ENCODE peak calls at places on chromosomes 1 and 21, in nine cellular contexts. One of them, this sample, is unnamed.

GRCh38 chr1:228281631-228282328 is 73.9 kb downstream of the OBSCN start:
- DNase-seq in lower lobe of right lung: peak; percentile 35
- DNase-seq in BE2C: no peak
- DNase-seq in heart left ventricle: peak; percentile 25
- DNase-seq in esophagus muscularis mucosa: no peak
- DNase-seq in DND-41: no peak
- DNase-seq in breast epithelium: peak; percentile 48
- DNase-seq in CD8-positive, alpha-beta memory T cell: no peak
- DNase-seq in uterus: no peak
- DNase-seq in this sample: no peak

GRCh38 chr1:177024623-177025022 is 139.9 kb downstream of the ASTN1 start:
- DNase-seq in lower lobe of right lung: no peak
- DNase-seq in BE2C: no peak
- DNase-seq in heart left ventricle: no peak
- DNase-seq in esophagus muscularis mucosa: peak; percentile 53
- DNase-seq in DND-41: no peak
- DNase-seq in breast epithelium: no peak
- DNase-seq in CD8-positive, alpha-beta memory T cell: no peak
- DNase-seq in uterus: no peak
- DNase-seq in this sample: no peak

GRCh38 chr1:162019006-162019405 is 4.7 kb downstream of the OLFML2B start:
- DNase-seq in lower lobe of right lung: no peak
- DNase-seq in BE2C: peak; percentile 70
- DNase-seq in heart left ventricle: no peak
- DNase-seq in esophagus muscularis mucosa: no peak
- DNase-seq in DND-41: no peak
- DNase-seq in breast epithelium: no peak
- DNase-seq in CD8-positive, alpha-beta memory T cell: no peak
- DNase-seq in uterus: no peak
- DNase-seq in this sample: no peak

GRCh38 chr1:158145173-158145719 is 35.4 kb upstream of the CD1D start:
- DNase-seq in lower lobe of right lung: no peak
- DNase-seq in BE2C: peak; percentile 27
- DNase-seq in heart left ventricle: peak; percentile 76
- DNase-seq in esophagus muscularis mucosa: no peak
- DNase-seq in DND-41: no peak
- DNase-seq in breast epithelium: peak; percentile 68
- DNase-seq in CD8-positive, alpha-beta memory T cell: no peak
- DNase-seq in uterus: peak; percentile 33
- DNase-seq in this sample: peak; percentile 63

GRCh38 chr1:226195144-226195543 is 8.6 kb upstream of the ACBD3 start:
- DNase-seq in lower lobe of right lung: no peak
- DNase-seq in BE2C: no peak
- DNase-seq in heart left ventricle: no peak
- DNase-seq in esophagus muscularis mucosa: no peak
- DNase-seq in DND-41: no peak
- DNase-seq in breast epithelium: no peak
- DNase-seq in CD8-positive, alpha-beta memory T cell: no peak
- DNase-seq in uterus: no peak
- DNase-seq in this sample: no peak

GRCh38 chr1:27299385-27300252 is 22.3 kb upstream of the TMEM222 start:
- DNase-seq in lower lobe of right lung: peak; percentile 51
- DNase-seq in BE2C: peak; percentile 53
- DNase-seq in heart left ventricle: peak; percentile 81
- DNase-seq in esophagus muscularis mucosa: peak; percentile 97
- DNase-seq in DND-41: no peak
- DNase-seq in breast epithelium: peak; percentile 93
- DNase-seq in CD8-positive, alpha-beta memory T cell: no peak
- DNase-seq in uterus: peak; percentile 88
- DNase-seq in this sample: peak; percentile 86

GRCh38 chr1:16905112-16905855 is 9.5 kb downstream of the RNU1-2 start:
- DNase-seq in lower lobe of right lung: no peak
- DNase-seq in BE2C: no peak
- DNase-seq in heart left ventricle: no peak
- DNase-seq in esophagus muscularis mucosa: no peak
- DNase-seq in DND-41: peak; percentile 72
- DNase-seq in breast epithelium: no peak
- DNase-seq in CD8-positive, alpha-beta memory T cell: no peak
- DNase-seq in uterus: no peak
- DNase-seq in this sample: no peak

GRCh38 chr21:46661211-46661625 is 25.7 kb downstream of the PRMT2 start:
- DNase-seq in lower lobe of right lung: peak; percentile 76
- DNase-seq in BE2C: peak; percentile 70
- DNase-seq in heart left ventricle: peak; percentile 73
- DNase-seq in esophagus muscularis mucosa: no peak
- DNase-seq in DND-41: no peak
- DNase-seq in breast epithelium: no peak
- DNase-seq in CD8-positive, alpha-beta memory T cell: peak; percentile 55
- DNase-seq in uterus: peak; percentile 65
- DNase-seq in this sample: no peak

GRCh38 chr1:150008699-150009098 is 1.8 kb downstream of the OTUD7B start:
- DNase-seq in lower lobe of right lung: no peak
- DNase-seq in BE2C: no peak
- DNase-seq in heart left ventricle: no peak
- DNase-seq in esophagus muscularis mucosa: no peak
- DNase-seq in DND-41: no peak
- DNase-seq in breast epithelium: no peak
- DNase-seq in CD8-positive, alpha-beta memory T cell: no peak
- DNase-seq in uterus: no peak
- DNase-seq in this sample: no peak

GRCh38 chr1:81662913-81663526 is 137.7 kb upstream of the ADGRL2 start:
- DNase-seq in lower lobe of right lung: no peak
- DNase-seq in BE2C: no peak
- DNase-seq in heart left ventricle: no peak
- DNase-seq in esophagus muscularis mucosa: no peak
- DNase-seq in DND-41: no peak
- DNase-seq in breast epithelium: no peak
- DNase-seq in CD8-positive, alpha-beta memory T cell: no peak
- DNase-seq in uterus: no peak
- DNase-seq in this sample: no peak

GRCh38 chr1:98086156-98086555 is 165.3 kb upstream of the DPYD start:
- DNase-seq in lower lobe of right lung: no peak
- DNase-seq in BE2C: no peak
- DNase-seq in heart left ventricle: no peak
- DNase-seq in esophagus muscularis mucosa: no peak
- DNase-seq in DND-41: no peak
- DNase-seq in breast epithelium: no peak
- DNase-seq in CD8-positive, alpha-beta memory T cell: no peak
- DNase-seq in uterus: no peak
- DNase-seq in this sample: no peak

GRCh38 chr21:26717146-26717739 is 128.0 kb downstream of the ADAMTS1 start:
- DNase-seq in lower lobe of right lung: no peak
- DNase-seq in BE2C: no peak
- DNase-seq in heart left ventricle: no peak
- DNase-seq in esophagus muscularis mucosa: no peak
- DNase-seq in DND-41: no peak
- DNase-seq in breast epithelium: no peak
- DNase-seq in CD8-positive, alpha-beta memory T cell: no peak
- DNase-seq in uterus: no peak
- DNase-seq in this sample: no peak

GRCh38 chr1:161119017-161119378 is 1.1 kb downstream of the NIT1 start:
- DNase-seq in lower lobe of right lung: no peak
- DNase-seq in BE2C: peak; percentile 78
- DNase-seq in heart left ventricle: peak; percentile 77
- DNase-seq in esophagus muscularis mucosa: no peak
- DNase-seq in DND-41: peak; percentile 29
- DNase-seq in breast epithelium: no peak
- DNase-seq in CD8-positive, alpha-beta memory T cell: no peak
- DNase-seq in uterus: no peak
- DNase-seq in this sample: no peak

GRCh38 chr1:38068980-38069340 is 22.4 kb upstream of the POU3F1 start:
- DNase-seq in lower lobe of right lung: no peak
- DNase-seq in BE2C: no peak
- DNase-seq in heart left ventricle: no peak
- DNase-seq in esophagus muscularis mucosa: no peak
- DNase-seq in DND-41: no peak
- DNase-seq in breast epithelium: no peak
- DNase-seq in CD8-positive, alpha-beta memory T cell: no peak
- DNase-seq in uterus: no peak
- DNase-seq in this sample: no peak
- H3K4me1 ChIP-seq in lower lobe of right lung: no peaks in the 10 kb centered on the region
- H3K4me1 ChIP-seq in BE2C: no peaks in the 10 kb centered on the region
- H3K4me1 ChIP-seq in heart left ventricle: no peaks in the 10 kb centered on the region
- H3K4me1 ChIP-seq in esophagus muscularis mucosa: no peaks in the 10 kb centered on the region
- H3K4me1 ChIP-seq in DND-41: no peaks in the 10 kb centered on the region
- H3K4me1 ChIP-seq in breast epithelium: no peaks in the 10 kb centered on the region
- H3K4me1 ChIP-seq in CD8-positive, alpha-beta memory T cell: no peaks in the 10 kb centered on the region
- H3K4me1 ChIP-seq in uterus: no peaks in the 10 kb centered on the region
- H3K4me1 ChIP-seq in this sample: no peaks in the 10 kb centered on the region

GRCh38 chr1:30488324-30488913 is 235.0 kb downstream of the MATN1 start:
- DNase-seq in lower lobe of right lung: no peak
- DNase-seq in BE2C: no peak
- DNase-seq in heart left ventricle: no peak
- DNase-seq in esophagus muscularis mucosa: no peak
- DNase-seq in DND-41: no peak
- DNase-seq in breast epithelium: no peak
- DNase-seq in CD8-positive, alpha-beta memory T cell: no peak
- DNase-seq in uterus: no peak
- DNase-seq in this sample: no peak
- H3K9me3 ChIP-seq in lower lobe of right lung: no peaks in the 10 kb centered on the region
- H3K9me3 ChIP-seq in BE2C: no peaks in the 10 kb centered on the region
- H3K9me3 ChIP-seq in heart left ventricle: no peaks in the 10 kb centered on the region
- H3K9me3 ChIP-seq in esophagus muscularis mucosa: no peaks in the 10 kb centered on the region
- H3K9me3 ChIP-seq in DND-41: peaks cover 9% of the 10 kb centered on the region
- H3K9me3 ChIP-seq in breast epithelium: no peaks in the 10 kb centered on the region
- H3K9me3 ChIP-seq in CD8-positive, alpha-beta memory T cell: no peaks in the 10 kb centered on the region
- H3K9me3 ChIP-seq in uterus: no peaks in the 10 kb centered on the region
- H3K9me3 ChIP-seq in this sample: no peaks in the 10 kb centered on the region

DNA sequence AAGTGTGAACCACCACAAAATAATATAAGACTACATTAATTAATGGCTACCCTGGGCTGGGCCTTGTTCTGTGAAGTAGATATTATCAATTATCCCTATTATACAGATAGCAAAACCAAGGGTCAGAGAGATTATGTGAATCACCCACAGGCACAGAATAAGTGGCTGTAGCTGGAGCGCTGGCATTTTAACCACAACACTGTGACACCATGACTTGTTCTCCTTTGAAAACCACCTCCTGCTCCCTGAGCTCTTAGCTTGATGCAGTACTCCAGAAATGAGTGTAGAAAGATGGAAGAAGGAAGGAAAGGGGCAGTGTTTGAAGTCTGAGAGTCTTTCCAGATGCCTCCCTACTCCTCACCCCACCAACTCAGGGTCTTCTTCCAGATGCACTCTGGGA is 29.5 kb upstream of the JUN start:
- DNase-seq in lower lobe of right lung: no peak
- DNase-seq in BE2C: no peak
- DNase-seq in heart left ventricle: no peak
- DNase-seq in esophagus muscularis mucosa: no peak
- DNase-seq in DND-41: no peak
- DNase-seq in breast epithelium: no peak
- DNase-seq in CD8-positive, alpha-beta memory T cell: no peak
- DNase-seq in uterus: no peak
- DNase-seq in this sample: no peak
- H3K4me1 ChIP-seq in lower lobe of right lung: peaks cover 62% of the 10 kb centered on the region
- H3K4me1 ChIP-seq in BE2C: no peaks in the 10 kb centered on the region
- H3K4me1 ChIP-seq in heart left ventricle: peaks cover 63% of the 10 kb centered on the region
- H3K4me1 ChIP-seq in esophagus muscularis mucosa: peaks cover 36% of the 10 kb centered on the region
- H3K4me1 ChIP-seq in DND-41: peaks cover 17% of the 10 kb centered on the region
- H3K4me1 ChIP-seq in breast epithelium: peaks cover 3% of the 10 kb centered on the region
- H3K4me1 ChIP-seq in CD8-positive, alpha-beta memory T cell: peaks cover 35% of the 10 kb centered on the region
- H3K4me1 ChIP-seq in uterus: no peaks in the 10 kb centered on the region
- H3K4me1 ChIP-seq in this sample: no peaks in the 10 kb centered on the region

DNA sequence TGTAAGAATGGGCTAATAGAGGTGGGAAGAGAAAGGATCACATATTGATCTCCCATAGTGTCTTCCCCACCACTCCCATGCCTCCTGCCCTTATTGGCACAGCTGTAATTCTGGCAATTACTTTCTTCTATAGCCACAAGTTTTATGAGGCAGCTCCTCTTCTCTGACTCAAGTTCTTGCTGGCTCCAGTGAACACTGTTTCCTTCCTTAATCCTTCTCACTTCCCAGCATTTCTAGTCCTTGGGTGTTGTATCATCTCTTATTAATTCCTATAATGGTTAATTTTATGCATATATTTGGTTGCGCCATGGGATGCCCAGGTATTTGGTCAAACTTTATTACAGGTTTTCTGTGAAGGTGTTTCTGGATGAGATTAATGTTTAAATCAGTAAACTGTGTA is 103.3 kb downstream of the MRPL39 start:
- DNase-seq in lower lobe of right lung: no peak
- DNase-seq in BE2C: no peak
- DNase-seq in heart left ventricle: no peak
- DNase-seq in esophagus muscularis mucosa: no peak
- DNase-seq in DND-41: no peak
- DNase-seq in breast epithelium: no peak
- DNase-seq in CD8-positive, alpha-beta memory T cell: no peak
- DNase-seq in uterus: no peak
- DNase-seq in this sample: no peak
- H3K9me3 ChIP-seq in lower lobe of right lung: no peaks in the 10 kb centered on the region
- H3K9me3 ChIP-seq in BE2C: no peaks in the 10 kb centered on the region
- H3K9me3 ChIP-seq in heart left ventricle: no peaks in the 10 kb centered on the region
- H3K9me3 ChIP-seq in esophagus muscularis mucosa: no peaks in the 10 kb centered on the region
- H3K9me3 ChIP-seq in DND-41: no peaks in the 10 kb centered on the region
- H3K9me3 ChIP-seq in breast epithelium: no peaks in the 10 kb centered on the region
- H3K9me3 ChIP-seq in CD8-positive, alpha-beta memory T cell: no peaks in the 10 kb centered on the region
- H3K9me3 ChIP-seq in uterus: no peaks in the 10 kb centered on the region
- H3K9me3 ChIP-seq in this sample: no peaks in the 10 kb centered on the region